ENCODE peak calls at places on chromosomes 16 and 17, in six cellular contexts. X, V, J, H, G and Q are unnamed samples.

GRCh38 chr17:61408151-61409041 is 8.8 kb downstream of the TBX2 start:
- DNase-seq in G (no peak), J (peak), V (peak), X (no peak), H (no peak), Q (no peak)

GRCh38 chr16:11151156-11151904 is 104.7 kb downstream of the SOCS1 start:
- DNase-seq in X (no peak), V (no peak), J (no peak), G (no peak), H (no peak), Q (no peak)

GRCh38 chr17:12180644-12181261 is 160.1 kb downstream of the MAP2K4 start:
- DNase-seq in X (peak), G (peak), H (no peak), V (no peak), J (peak), Q (no peak)

GRCh38 chr17:39863918-39864746 is at the start of gene IKZF3:
- DNase-seq in J (peak), G (no peak), H (peak), X (peak), V (peak), Q (peak)

GRCh38 chr17:41784207-41784744 is 2.2 kb downstream of the JUP start:
- DNase-seq in J (peak), G (no peak), V (no peak), X (peak), H (no peak), Q (no peak)

GRCh38 chr17:57554826-57555635 is 190.1 kb downstream of the CCDC182 start:
- DNase-seq in G (no peak), H (no peak), J (no peak), V (no peak), X (no peak), Q (no peak)

GRCh38 chr16:56357765-56358322 is 67.5 kb downstream of the AMFR start:
- DNase-seq in J (peak), X (peak), H (no peak), G (no peak), V (peak), Q (no peak)

GRCh38 chr16:66189951-66190350 is 176.5 kb upstream of the CDH5 start:
- DNase-seq in X (no peak), J (no peak), G (peak), V (no peak), H (no peak), Q (no peak)

GRCh38 chr17:41335747-41336146 is 14.9 kb downstream of the KRT33A start:
- DNase-seq in V (no peak), H (no peak), G (no peak), X (no peak), J (no peak), Q (no peak)

GRCh38 chr16:66848172-66848571 is 4.0 kb downstream of the CA7 start:
- DNase-seq in X (no peak), J (no peak), G (no peak), V (no peak), H (no peak), Q (no peak)

GRCh38 chr17:47696717-47697642 is 3.0 kb downstream of the TBKBP1 start:
- DNase-seq in J (no peak), X (no peak), G (no peak), V (peak), H (no peak), Q (no peak)